ENCODE peak calls at places on chromosomes 1 and 21, in nine cellular contexts. M is non-pigmented ciliary epithelial cell; J is activated effector memory CD4-positive, alpha-beta T cell treated with anti-CD3 and anti-CD28 coated beads, Interleukin-2, amount 50 U/mL, for 16 hours; S is stimulated activated CD4-positive, alpha-beta T cell treated with anti-CD3 and anti-CD28 coated beads, Interleukin-2, amount 100 ng/mL, for 48 hours; X is neural crest cell; G is CD8-positive, alpha-beta memory T cell; A is activated CD4-positive, alpha-beta T cell treated with anti-CD3 and anti-CD28 coated beads for 1 hour; N is left lobe of liver; T is mesenchymal stem cell. O is an unnamed sample.

GRCh38 chr1:155052412-155053400 is 1.6 kb downstream of the ADAM15 start:
- DNase-seq in S (no peak), G (peak), X (no peak), A (no peak), J (peak), M (no peak), T (no peak), N (no peak), O (peak)

GRCh38 chr1:154154534-154155181 is at the start of gene NUP210L:
- DNase-seq in T (no peak), S (no peak), M (no peak), N (no peak), J (peak), A (no peak), G (no peak), X (no peak), O (peak)

GRCh38 chr21:25578070-25578961 is 29.0 kb downstream of the MRPL39 start:
- DNase-seq in G (no peak), A (no peak), N (no peak), T (no peak), J (peak), X (no peak), M (no peak), S (peak), O (no peak)

GRCh38 chr1:2271134-2271785 is 43.1 kb downstream of the SKI start:
- DNase-seq in J (no peak), M (no peak), G (no peak), S (no peak), X (peak), N (no peak), T (no peak), A (no peak), O (no peak)

GRCh38 chr1:200665851-200666250 is 3.9 kb downstream of the DDX59 start:
- DNase-seq in A (no peak), M (no peak), S (no peak), J (no peak), N (no peak), T (no peak), G (no peak), X (no peak), O (no peak)

GRCh38 chr1:56095924-56096655 is 483.3 kb downstream of the PLPP3 start:
- DNase-seq in J (no peak), M (peak), A (no peak), S (no peak), T (peak), N (no peak), X (no peak), G (no peak), O (no peak)

GRCh38 chr21:27837933-27838332 is 871.0 kb upstream of the ADAMTS5 start:
- DNase-seq in T (no peak), M (no peak), A (no peak), X (no peak), S (no peak), N (no peak), G (no peak), J (no peak), O (no peak)

GRCh38 chr1:110630770-110631663 is 24.9 kb upstream of the KCNA2 start:
- DNase-seq in X (peak), S (peak), T (peak), M (no peak), G (peak), J (peak), A (peak), N (peak), O (peak)

GRCh38 chr1:226643701-226644540 is 95.2 kb downstream of the ITPKB start:
- DNase-seq in G (no peak), N (no peak), X (no peak), A (no peak), S (no peak), T (no peak), J (peak), M (no peak), O (no peak)

GRCh38 chr1:15734901-15735300 is 1.2 kb upstream of the SLC25A34 start:
- DNase-seq in M (no peak), N (no peak), T (no peak), A (no peak), J (no peak), X (no peak), S (no peak), G (no peak), O (no peak)

GRCh38 chr1:33331444-33332356 is 10.8 kb upstream of the A3GALT2 start:
- DNase-seq in T (peak), M (no peak), J (peak), A (no peak), G (no peak), X (no peak), N (no peak), S (no peak), O (no peak)

GRCh38 chr1:14896381-14897079 is 257.0 kb upstream of the TMEM51 start:
- DNase-seq in M (no peak), X (no peak), G (no peak), N (no peak), S (no peak), A (no peak), J (no peak), T (peak), O (no peak)

GRCh38 chr1:175824079-175824478 is 80.7 kb upstream of the TNR start:
- DNase-seq in J (no peak), G (no peak), S (peak), T (no peak), A (no peak), M (no peak), N (no peak), X (no peak), O (no peak)

GRCh38 chr1:57551476-57551875 is 127.6 kb upstream of the DAB1 start:
- DNase-seq in J (no peak), G (no peak), M (no peak), N (no peak), X (no peak), A (no peak), T (no peak), S (no peak), O (no peak)

GRCh38 chr1:222099746-222100145 is 357.9 kb upstream of the DUSP10 start:
- DNase-seq in J (no peak), X (no peak), M (no peak), N (no peak), A (no peak), S (no peak), T (no peak), G (no peak), O (no peak)

GRCh38 chr1:241612533-241613505 is 27.4 kb downstream of the CHML start:
- DNase-seq in X (no peak), A (no peak), M (peak), N (no peak), S (no peak), G (no peak), T (peak), J (no peak), O (peak)

GRCh38 chr1:70459502-70460225 is 48.6 kb downstream of the CTH start:
- DNase-seq in J (no peak), S (no peak), N (no peak), X (no peak), T (peak), A (no peak), M (peak), G (no peak), O (peak)

GRCh38 chr21:31476551-31477120 is 132.6 kb upstream of the TIAM1 start:
- DNase-seq in S (no peak), T (peak), X (no peak), A (no peak), N (no peak), J (no peak), G (no peak), M (peak), O (no peak)

GRCh38 chr21:21715286-21715969 is 717.2 kb downstream of the NCAM2 start:
- DNase-seq in G (no peak), A (no peak), J (no peak), T (peak), M (peak), N (no peak), S (no peak), X (no peak), O (no peak)

GRCh38 chr1:902023-902422 is 21.7 kb upstream of the SAMD11 start:
- DNase-seq in A (no peak), J (no peak), G (no peak), M (no peak), S (no peak), T (no peak), X (no peak), N (no peak), O (no peak)

GRCh38 chr1:75053207-75053606 is 81.0 kb upstream of the LHX8 start:
- DNase-seq in S (no peak), G (no peak), X (no peak), M (no peak), A (no peak), T (peak), J (no peak), N (no peak), O (peak)

GRCh38 chr1:89358287-89358893 is 5.5 kb upstream of the GBP6 start:
- DNase-seq in G (peak), N (peak), X (peak), M (peak), S (peak), J (peak), T (peak), A (peak), O (peak)

GRCh38 chr1:11462224-11462923 is 16.6 kb upstream of the DISP3 start:
- DNase-seq in N (no peak), J (no peak), G (no peak), S (no peak), T (no peak), X (no peak), M (no peak), A (no peak), O (no peak)

GRCh38 chr21:34952701-34953100 is 96.4 kb downstream of the RUNX1 start:
- DNase-seq in J (no peak), A (no peak), X (no peak), N (no peak), T (no peak), G (no peak), S (no peak), M (no peak), O (peak)

GRCh38 chr1:160643138-160643537 is 3.7 kb downstream of the SLAMF1 start:
- DNase-seq in S (no peak), M (no peak), X (no peak), G (no peak), J (no peak), A (no peak), T (no peak), N (no peak), O (no peak)